ENCODE peak calls at places on chromosomes 13 and 19, in six cellular contexts. S, C, I, W, M and Z are unnamed samples.

GRCh38 chr13:113668491-113668971 is 1.5 kb downstream of the GRK1 start:
- DNase-seq in W (peak; percentile 46), S (no peak), I (peak; percentile 13), M (no peak), C (peak; percentile 22), Z (peak; percentile 9)

GRCh38 chr13:72728290-72728605 is 525 bp downstream of the BORA start:
- DNase-seq in M (no peak), C (no peak), I (no peak), W (no peak), S (no peak), Z (no peak)

GRCh38 chr13:44155422-44156293 is 218.0 kb upstream of the SERP2 start:
- DNase-seq in C (peak; percentile 70), M (no peak), W (no peak), I (peak; percentile 70), S (peak; percentile 76), Z (peak; percentile 59)

GRCh38 chr13:42794572-42795275 is 13.3 kb downstream of the FAM216B start:
- DNase-seq in M (no peak), C (no peak), S (no peak), I (no peak), W (no peak), Z (no peak)

GRCh38 chr19:33063356-33064116 is 1.2 kb downstream of the RHPN2 start:
- DNase-seq in W (peak; percentile 57), I (no peak), S (no peak), M (no peak), C (peak; percentile 73), Z (peak; percentile 36)

GRCh38 chr19:54418030-54418929 is 3.0 kb downstream of the TTYH1 start:
- DNase-seq in W (no peak), I (no peak), M (peak; percentile 68), S (no peak), C (no peak), Z (no peak)

GRCh38 chr13:33250594-33250993 is 35.0 kb downstream of the STARD13 start:
- DNase-seq in M (no peak), C (no peak), I (no peak), W (no peak), S (no peak), Z (no peak)

GRCh38 chr19:39372047-39372802 is 18.7 kb downstream of the PAF1 start:
- DNase-seq in M (peak; percentile 75), C (peak; percentile 52), I (peak; percentile 90), W (no peak), S (peak; percentile 79), Z (peak; percentile 57)

GRCh38 chr19:13053761-13054604 is 48.7 kb downstream of the LYL1 start:
- DNase-seq in S (peak; percentile 85), W (peak; percentile 72), M (peak; percentile 89), C (peak; percentile 89), I (peak; percentile 78), Z (peak; percentile 86)

GRCh38 chr13:106691251-106691650 is 123.3 kb upstream of the ARGLU1 start:
- DNase-seq in M (no peak), C (no peak), W (no peak), S (no peak), I (no peak), Z (no peak)

GRCh38 chr19:35612224-35612558 is 344 bp upstream of the HAUS5 start:
- DNase-seq in S (no peak), C (no peak), M (no peak), W (no peak), I (no peak), Z (no peak)

GRCh38 chr13:34867590-34867989 is 74.5 kb upstream of the NBEA start:
- DNase-seq in W (no peak), S (no peak), M (peak; percentile 40), I (no peak), C (no peak), Z (no peak)

GRCh38 chr13:35469781-35470380 is 6.6 kb downstream of the MAB21L1 start:
- DNase-seq in I (no peak), W (no peak), S (no peak), M (no peak), C (no peak), Z (no peak)

GRCh38 chr19:13143135-13143534 is 7.0 kb downstream of the STX10 start:
- DNase-seq in M (peak; percentile 88), S (no peak), I (no peak), W (no peak), C (no peak), Z (no peak)

GRCh38 chr19:8387688-8388611 is 2.2 kb upstream of the RAB11B start:
- DNase-seq in M (no peak), I (no peak), S (no peak), W (peak; percentile 64), C (no peak), Z (peak; percentile 49)

GRCh38 chr19:41882568-41883462 is at the start of gene ARHGEF1:
- DNase-seq in W (peak; percentile 76), S (peak; percentile 71), C (peak; percentile 62), I (peak; percentile 35), M (no peak), Z (peak; percentile 51)

GRCh38 chr19:41880329-41880708 is 2.7 kb upstream of the ARHGEF1 start:
- DNase-seq in W (no peak), M (no peak), I (no peak), S (no peak), C (no peak), Z (no peak)

GRCh38 chr19:41883463-41883820 is 458 bp downstream of the ARHGEF1 start:
- DNase-seq in C (no peak), S (no peak), W (no peak), I (no peak), M (no peak), Z (no peak)

GRCh38 chr19:41886761-41887710 is 4.1 kb downstream of the ARHGEF1 start:
- DNase-seq in W (no peak), C (no peak), S (no peak), M (no peak), I (no peak), Z (no peak)

DNA sequence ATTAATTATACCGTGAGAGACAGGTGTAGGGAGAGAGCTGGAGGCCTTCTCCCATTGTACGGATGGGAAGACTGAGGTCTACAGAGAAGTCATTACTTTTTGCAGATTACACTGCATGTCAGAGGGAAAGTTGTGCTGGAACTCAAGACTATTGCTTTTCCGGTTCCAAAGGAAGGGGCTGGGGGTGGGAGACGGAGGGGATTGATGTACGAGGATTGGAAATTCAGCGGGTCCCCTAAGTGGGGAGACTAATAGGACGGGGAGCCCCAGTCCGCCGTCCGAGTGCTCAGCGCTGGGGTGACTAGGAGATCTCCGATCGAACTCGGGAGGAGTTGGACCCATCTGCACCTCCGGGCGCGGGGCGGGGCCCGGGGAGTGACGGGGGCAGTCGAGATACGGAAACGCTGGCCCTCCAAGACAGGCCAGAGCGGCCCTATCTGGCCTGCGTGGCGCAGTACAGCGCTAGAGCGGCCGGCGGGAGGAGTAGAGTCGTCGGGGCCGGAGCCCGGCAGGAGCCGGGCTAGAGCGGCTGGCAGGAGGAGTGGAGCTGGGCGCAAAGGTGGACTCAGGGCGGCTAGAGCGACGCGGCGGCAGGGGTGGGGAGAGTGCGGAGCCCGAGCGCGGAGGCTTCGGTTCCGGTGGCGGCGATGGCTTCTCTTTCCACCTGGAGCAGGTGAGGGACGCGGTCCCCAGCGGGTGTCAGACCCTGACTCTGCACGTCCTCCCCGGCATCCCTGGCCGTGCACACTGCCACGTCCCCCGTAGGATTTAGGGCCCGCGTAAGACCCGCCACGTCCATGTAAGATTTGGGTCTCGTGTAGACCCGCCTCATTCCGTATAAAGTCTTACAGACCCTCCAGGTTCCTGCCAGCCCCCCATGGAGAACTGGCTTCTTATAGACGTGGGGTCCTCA is 1.1 kb downstream of the ARHGEF1 start:
- DNase-seq in M (peak; percentile 93), I (peak; percentile 94), S (peak; percentile 94), C (peak; percentile 97), W (peak; percentile 99), Z (peak; percentile 95)
- TF ChIP-seq CTCF in M (no peak), I (no peak), S (peak; percentile 17), C (no peak), W (no peak), Z (no peak)

DNA sequence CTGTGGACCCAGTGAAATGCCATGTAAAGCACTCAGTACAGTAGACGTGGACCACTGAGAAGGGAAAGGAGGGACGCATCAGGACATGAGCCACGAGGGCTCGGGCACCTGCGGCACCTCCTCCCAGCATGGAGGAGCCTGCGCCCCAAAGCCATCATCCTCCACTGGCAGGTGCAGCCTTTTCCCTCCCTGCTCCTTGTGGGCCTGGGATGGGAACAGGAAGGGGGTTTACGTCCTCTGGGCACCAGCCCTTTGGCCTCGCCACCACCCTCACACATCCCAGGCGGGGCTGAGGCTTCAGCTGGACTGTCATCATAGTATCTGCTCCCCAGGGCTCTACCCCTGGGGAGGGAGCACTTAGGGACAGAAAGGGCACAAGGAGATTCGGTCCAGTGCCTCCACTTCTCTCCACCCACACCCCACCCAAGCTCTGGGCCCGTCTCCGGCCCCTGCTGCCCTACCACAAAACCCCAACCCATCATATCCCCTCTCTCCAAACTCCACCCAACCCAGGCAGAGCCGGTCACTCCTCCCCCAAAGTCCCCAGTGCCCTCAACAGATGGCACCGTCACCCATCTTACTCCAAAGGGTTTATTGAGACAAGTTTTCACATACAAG is 2.1 kb upstream of the PRKD2 start:
- DNase-seq in W (peak; percentile 44), M (no peak), S (no peak), C (no peak), I (no peak), Z (no peak)
- H3K27ac ChIP-seq in W (no peak overlapping the region), M (no peak overlapping the region), S (peak overlapping the region; percentile 44), C (peak overlapping the region; percentile 91), I (peak overlapping the region; percentile 87), Z (no peak overlapping the region)

GRCh38 chr13:69324109-69324886 is 783.3 kb upstream of the ATXN8OS start:
- DNase-seq in I (no peak), W (no peak), S (no peak), M (no peak), C (no peak), Z (no peak)
- TF ChIP-seq CTCF in I (no peak), W (peak; percentile 18), S (no peak), M (no peak), C (no peak), Z (no peak)

DNA sequence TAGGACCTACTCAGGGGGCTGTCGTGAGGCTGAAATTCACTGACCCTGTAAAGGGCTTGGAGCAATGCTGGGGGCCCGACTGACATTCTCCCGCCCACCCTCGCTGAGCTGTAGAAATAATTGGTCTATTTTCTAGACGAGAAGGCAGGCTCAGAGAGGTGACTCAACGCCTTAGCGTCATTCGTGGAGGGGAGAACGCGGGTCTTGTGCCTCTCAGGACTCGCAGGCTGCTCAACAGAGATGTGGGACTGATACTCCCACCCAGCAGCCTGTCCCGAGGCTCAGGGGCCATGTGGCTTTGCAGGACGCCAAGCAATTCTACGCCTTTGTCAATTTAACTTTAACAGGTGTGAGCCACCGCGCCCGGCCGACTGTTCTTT is 23.6 kb upstream of the ASPDH start:
- DNase-seq in W (no peak), C (no peak), S (no peak), I (no peak), M (no peak), Z (no peak)
- H3K27ac ChIP-seq in W (no peak overlapping the region), C (no peak overlapping the region), S (no peak overlapping the region), I (no peak overlapping the region), M (no peak overlapping the region), Z (no peak overlapping the region)

GRCh38 chr19:1947651-1948209 is 6.8 kb downstream of the CSNK1G2 start:
- DNase-seq in S (no peak), C (no peak), W (no peak), M (no peak), I (no peak), Z (no peak)

GRCh38 chr19:1944088-1944915 is 3.3 kb downstream of the CSNK1G2 start:
- DNase-seq in M (no peak), C (peak; percentile 33), S (no peak), I (no peak), W (peak; percentile 55), Z (no peak)

GRCh38 chr19:1943661-1944087 is 2.7 kb downstream of the CSNK1G2 start:
- DNase-seq in W (no peak), M (no peak), S (no peak), C (no peak), I (no peak), Z (no peak)

GRCh38 chr19:1944916-1945561 is 4.1 kb downstream of the CSNK1G2 start:
- DNase-seq in W (no peak), M (no peak), S (no peak), I (no peak), C (no peak), Z (no peak)

GRCh38 chr19:1945899-1946298 is 4.9 kb downstream of the CSNK1G2 start:
- DNase-seq in C (peak; percentile 40), I (no peak), S (peak; percentile 36), W (peak; percentile 58), M (no peak), Z (no peak)
- TF ChIP-seq CTCF in C (no peak), I (peak; percentile 46), S (peak; percentile 11), W (peak; percentile 32), M (peak; percentile 74), Z (peak; percentile 21)